ENCODE peak calls at places on chromosomes 7 and 10, in six cellular contexts. One of them, this sample, is unnamed.

GRCh38 chr7:94431620-94432295 is 37.1 kb downstream of the COL1A2 start:
- DNase-seq in HCT116: no peak
- DNase-seq in A549: no peak
- DNase-seq in GM23338: no peak
- DNase-seq in GM12878: no peak
- DNase-seq in HL-60: no peak
- DNase-seq in this sample: no peak

GRCh38 chr10:108424656-108425055 is 1260.2 kb upstream of the SORCS1 start:
- DNase-seq in HCT116: no peak
- DNase-seq in A549: no peak
- DNase-seq in GM23338: no peak
- DNase-seq in GM12878: no peak
- DNase-seq in HL-60: no peak
- DNase-seq in this sample: no peak

GRCh38 chr7:151233111-151233701 is 923 bp downstream of the CHPF2 start:
- DNase-seq in HCT116: no peak
- DNase-seq in A549: peak
- DNase-seq in GM23338: peak
- DNase-seq in GM12878: no peak
- DNase-seq in HL-60: peak
- DNase-seq in this sample: peak

GRCh38 chr10:43090188-43090587 is 13.3 kb downstream of the RET start:
- DNase-seq in HCT116: no peak
- DNase-seq in A549: no peak
- DNase-seq in GM23338: no peak
- DNase-seq in GM12878: no peak
- DNase-seq in HL-60: no peak
- DNase-seq in this sample: no peak

GRCh38 chr10:123093489-123093888 is 42.3 kb upstream of the HMX3 start:
- DNase-seq in HCT116: no peak
- DNase-seq in A549: no peak
- DNase-seq in GM23338: no peak
- DNase-seq in GM12878: no peak
- DNase-seq in HL-60: no peak
- DNase-seq in this sample: no peak

GRCh38 chr7:33900501-33900900 is 4.8 kb upstream of the BMPER start:
- DNase-seq in HCT116: no peak
- DNase-seq in A549: no peak
- DNase-seq in GM23338: no peak
- DNase-seq in GM12878: no peak
- DNase-seq in HL-60: no peak
- DNase-seq in this sample: no peak

GRCh38 chr7:157459966-157460365 is 123.2 kb downstream of the DNAJB6 start:
- DNase-seq in HCT116: no peak
- DNase-seq in A549: no peak
- DNase-seq in GM23338: no peak
- DNase-seq in GM12878: no peak
- DNase-seq in HL-60: no peak
- DNase-seq in this sample: no peak

GRCh38 chr7:135784013-135784412 is 35.4 kb upstream of the FAM180A start:
- DNase-seq in HCT116: no peak
- DNase-seq in A549: no peak
- DNase-seq in GM23338: no peak
- DNase-seq in GM12878: no peak
- DNase-seq in HL-60: no peak
- DNase-seq in this sample: no peak

GRCh38 chr7:100585511-100586265 is at the start of gene LRCH4:
- DNase-seq in HCT116: no peak
- DNase-seq in A549: peak
- DNase-seq in GM23338: peak
- DNase-seq in GM12878: no peak
- DNase-seq in HL-60: peak
- DNase-seq in this sample: peak

GRCh38 chr7:95843286-95843685 is 70.9 kb downstream of the DYNC1I1 start:
- DNase-seq in HCT116: no peak
- DNase-seq in A549: no peak
- DNase-seq in GM23338: peak
- DNase-seq in GM12878: no peak
- DNase-seq in HL-60: no peak
- DNase-seq in this sample: no peak

GRCh38 chr7:294440-295154 is 4.6 kb downstream of the FOXL3 start:
- DNase-seq in HCT116: no peak
- DNase-seq in A549: no peak
- DNase-seq in GM23338: no peak
- DNase-seq in GM12878: no peak
- DNase-seq in HL-60: no peak
- DNase-seq in this sample: no peak

GRCh38 chr10:8584666-8585065 is 530.2 kb downstream of the GATA3 start:
- DNase-seq in HCT116: no peak
- DNase-seq in A549: no peak
- DNase-seq in GM23338: no peak
- DNase-seq in GM12878: no peak
- DNase-seq in HL-60: no peak
- DNase-seq in this sample: no peak
- TF ChIP-seq REST in HCT116: no peak
- TF ChIP-seq REST in A549: no peak
- TF ChIP-seq REST in GM23338: no peak
- TF ChIP-seq REST in GM12878: no peak
- TF ChIP-seq REST in HL-60: no peak
- TF ChIP-seq REST in this sample: no peak

DNA sequence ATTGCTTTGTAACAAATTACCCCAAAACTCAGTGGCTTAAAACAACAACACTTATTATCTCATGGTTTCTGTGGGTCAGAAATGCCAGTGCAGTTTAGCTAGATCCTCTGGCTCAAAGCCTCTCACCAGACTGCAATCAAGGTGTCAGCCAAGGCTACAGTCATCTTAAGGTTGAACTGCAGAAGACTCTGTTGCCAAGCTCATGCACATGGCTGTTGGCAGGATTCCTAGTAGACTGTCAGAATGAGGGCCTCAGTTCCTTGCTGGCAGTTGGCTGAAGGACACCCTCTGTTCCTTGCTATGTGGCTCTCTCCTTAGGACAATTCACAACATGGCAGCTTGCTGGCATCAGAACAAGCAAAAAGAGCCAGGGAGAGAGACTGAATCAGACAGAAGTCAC is 34.7 kb downstream of the TOMM7 start:
- DNase-seq in HCT116: no peak
- DNase-seq in A549: no peak
- DNase-seq in GM23338: no peak
- DNase-seq in GM12878: no peak
- DNase-seq in HL-60: no peak
- DNase-seq in this sample: no peak
- TF ChIP-seq REST in HCT116: no peak
- TF ChIP-seq REST in A549: no peak
- TF ChIP-seq REST in GM23338: no peak
- TF ChIP-seq REST in GM12878: no peak
- TF ChIP-seq REST in HL-60: no peak
- TF ChIP-seq REST in this sample: no peak

GRCh38 chr10:52357986-52358385 is 43.9 kb downstream of the DKK1 start:
- DNase-seq in HCT116: no peak
- DNase-seq in A549: no peak
- DNase-seq in GM23338: no peak
- DNase-seq in GM12878: no peak
- DNase-seq in HL-60: no peak
- DNase-seq in this sample: no peak
- TF ChIP-seq REST in HCT116: no peak
- TF ChIP-seq REST in A549: no peak
- TF ChIP-seq REST in GM23338: no peak
- TF ChIP-seq REST in GM12878: no peak
- TF ChIP-seq REST in HL-60: no peak
- TF ChIP-seq REST in this sample: no peak

GRCh38 chr7:23404546-23405239 is 65.6 kb downstream of the IGF2BP3 start:
- DNase-seq in HCT116: no peak
- DNase-seq in A549: no peak
- DNase-seq in GM23338: no peak
- DNase-seq in GM12878: no peak
- DNase-seq in HL-60: no peak
- DNase-seq in this sample: no peak

GRCh38 chr7:23403970-23404369 is 66.3 kb downstream of the IGF2BP3 start:
- DNase-seq in HCT116: no peak
- DNase-seq in A549: no peak
- DNase-seq in GM23338: no peak
- DNase-seq in GM12878: no peak
- DNase-seq in HL-60: no peak
- DNase-seq in this sample: no peak

GRCh38 chr7:23410446-23411183 is 59.7 kb downstream of the IGF2BP3 start:
- DNase-seq in HCT116: no peak
- DNase-seq in A549: no peak
- DNase-seq in GM23338: no peak
- DNase-seq in GM12878: peak
- DNase-seq in HL-60: peak
- DNase-seq in this sample: no peak

GRCh38 chr7:23405240-23405618 is 65.1 kb downstream of the IGF2BP3 start:
- DNase-seq in HCT116: no peak
- DNase-seq in A549: no peak
- DNase-seq in GM23338: no peak
- DNase-seq in GM12878: no peak
- DNase-seq in HL-60: no peak
- DNase-seq in this sample: no peak
- TF ChIP-seq REST in HCT116: no peak
- TF ChIP-seq REST in A549: no peak
- TF ChIP-seq REST in GM23338: no peak
- TF ChIP-seq REST in GM12878: no peak
- TF ChIP-seq REST in HL-60: no peak
- TF ChIP-seq REST in this sample: no peak

GRCh38 chr10:113958631-113959382 is 84.9 kb upstream of the ADRB1 start:
- DNase-seq in HCT116: peak
- DNase-seq in A549: peak
- DNase-seq in GM23338: no peak
- DNase-seq in GM12878: no peak
- DNase-seq in HL-60: no peak
- DNase-seq in this sample: no peak
- TF ChIP-seq REST in HCT116: no peak
- TF ChIP-seq REST in A549: no peak
- TF ChIP-seq REST in GM23338: no peak
- TF ChIP-seq REST in GM12878: no peak
- TF ChIP-seq REST in HL-60: no peak
- TF ChIP-seq REST in this sample: no peak